ENCODE peak calls at places on chromosomes 3 and 15, in ten cellular contexts. One of them, this sample, is unnamed.

GRCh38 chr3:47421741-47422649 is 41.2 kb downstream of the PTPN23 start:
- DNase-seq in GM20000: peak; percentile 35
- DNase-seq in transverse colon: peak; percentile 53
- DNase-seq in ELR: peak; percentile 49
- DNase-seq in T follicular helper cell: no peak
- DNase-seq in activated T-cell treated with anti-CD3 and anti-CD28 coated beads for 24 hours: no peak
- DNase-seq in skeletal muscle cell: no peak
- DNase-seq in NCI-H510A treated with DMSO at 0.1 percent for 48 hours: no peak
- DNase-seq in RKO: peak; percentile 54
- DNase-seq in NCI-H82: no peak
- DNase-seq in this sample: no peak

GRCh38 chr3:119508172-119508845 is 10.0 kb downstream of the TIMMDC1 start:
- DNase-seq in NCI-H510A treated with DMSO at 0.1 percent for 48 hours: no peak
- DNase-seq in skeletal muscle cell: no peak
- DNase-seq in activated T-cell treated with anti-CD3 and anti-CD28 coated beads for 24 hours: no peak
- DNase-seq in NCI-H82: no peak
- DNase-seq in GM20000: peak; percentile 16
- DNase-seq in T follicular helper cell: no peak
- DNase-seq in transverse colon: no peak
- DNase-seq in ELR: no peak
- DNase-seq in RKO: no peak
- DNase-seq in this sample: no peak

GRCh38 chr3:154137036-154137435 is 15.8 kb downstream of the ARHGEF26 start:
- DNase-seq in NCI-H510A treated with DMSO at 0.1 percent for 48 hours: peak; percentile 9
- DNase-seq in transverse colon: no peak
- DNase-seq in ELR: no peak
- DNase-seq in GM20000: no peak
- DNase-seq in RKO: no peak
- DNase-seq in T follicular helper cell: no peak
- DNase-seq in skeletal muscle cell: no peak
- DNase-seq in NCI-H82: peak; percentile 98
- DNase-seq in activated T-cell treated with anti-CD3 and anti-CD28 coated beads for 24 hours: no peak
- DNase-seq in this sample: no peak

GRCh38 chr3:34305266-34305665 is 506.8 kb downstream of the PDCD6IP start:
- DNase-seq in skeletal muscle cell: no peak
- DNase-seq in NCI-H510A treated with DMSO at 0.1 percent for 48 hours: no peak
- DNase-seq in T follicular helper cell: no peak
- DNase-seq in GM20000: no peak
- DNase-seq in activated T-cell treated with anti-CD3 and anti-CD28 coated beads for 24 hours: no peak
- DNase-seq in transverse colon: no peak
- DNase-seq in RKO: no peak
- DNase-seq in ELR: no peak
- DNase-seq in NCI-H82: no peak
- DNase-seq in this sample: no peak

GRCh38 chr15:69648215-69648614 is 195.6 kb downstream of the RPLP1 start:
- DNase-seq in RKO: no peak
- DNase-seq in T follicular helper cell: no peak
- DNase-seq in NCI-H510A treated with DMSO at 0.1 percent for 48 hours: peak; percentile 64
- DNase-seq in activated T-cell treated with anti-CD3 and anti-CD28 coated beads for 24 hours: no peak
- DNase-seq in ELR: no peak
- DNase-seq in skeletal muscle cell: no peak
- DNase-seq in NCI-H82: peak; percentile 94
- DNase-seq in transverse colon: no peak
- DNase-seq in GM20000: no peak
- DNase-seq in this sample: peak; percentile 31

GRCh38 chr15:93180656-93181055 is 91.6 kb upstream of the RGMA start:
- DNase-seq in GM20000: no peak
- DNase-seq in ELR: no peak
- DNase-seq in RKO: no peak
- DNase-seq in activated T-cell treated with anti-CD3 and anti-CD28 coated beads for 24 hours: no peak
- DNase-seq in NCI-H510A treated with DMSO at 0.1 percent for 48 hours: peak; percentile 26
- DNase-seq in NCI-H82: no peak
- DNase-seq in T follicular helper cell: no peak
- DNase-seq in skeletal muscle cell: no peak
- DNase-seq in transverse colon: no peak
- DNase-seq in this sample: no peak

GRCh38 chr3:41881233-41881821 is 80.6 kb downstream of the ULK4 start:
- DNase-seq in T follicular helper cell: no peak
- DNase-seq in NCI-H82: peak; percentile 19
- DNase-seq in RKO: peak; percentile 56
- DNase-seq in activated T-cell treated with anti-CD3 and anti-CD28 coated beads for 24 hours: peak; percentile 4
- DNase-seq in ELR: peak; percentile 55
- DNase-seq in GM20000: peak; percentile 25
- DNase-seq in skeletal muscle cell: peak; percentile 4
- DNase-seq in NCI-H510A treated with DMSO at 0.1 percent for 48 hours: peak; percentile 43
- DNase-seq in transverse colon: no peak
- DNase-seq in this sample: no peak

GRCh38 chr15:41884458-41884857 is 9.4 kb downstream of the SPTBN5 start:
- DNase-seq in ELR: no peak
- DNase-seq in transverse colon: no peak
- DNase-seq in RKO: no peak
- DNase-seq in NCI-H510A treated with DMSO at 0.1 percent for 48 hours: no peak
- DNase-seq in skeletal muscle cell: no peak
- DNase-seq in GM20000: no peak
- DNase-seq in NCI-H82: no peak
- DNase-seq in activated T-cell treated with anti-CD3 and anti-CD28 coated beads for 24 hours: no peak
- DNase-seq in T follicular helper cell: no peak
- DNase-seq in this sample: no peak

GRCh38 chr15:59260090-59260489 is 53.4 kb downstream of the LDHAL6B start:
- DNase-seq in ELR: no peak
- DNase-seq in transverse colon: peak; percentile 72
- DNase-seq in skeletal muscle cell: no peak
- DNase-seq in activated T-cell treated with anti-CD3 and anti-CD28 coated beads for 24 hours: no peak
- DNase-seq in NCI-H510A treated with DMSO at 0.1 percent for 48 hours: no peak
- DNase-seq in GM20000: no peak
- DNase-seq in T follicular helper cell: no peak
- DNase-seq in RKO: no peak
- DNase-seq in NCI-H82: no peak
- DNase-seq in this sample: no peak

GRCh38 chr15:80549191-80549590 is 145.0 kb downstream of the ARNT2 start:
- DNase-seq in transverse colon: no peak
- DNase-seq in skeletal muscle cell: no peak
- DNase-seq in RKO: no peak
- DNase-seq in NCI-H82: no peak
- DNase-seq in activated T-cell treated with anti-CD3 and anti-CD28 coated beads for 24 hours: no peak
- DNase-seq in NCI-H510A treated with DMSO at 0.1 percent for 48 hours: no peak
- DNase-seq in GM20000: no peak
- DNase-seq in ELR: peak; percentile 88
- DNase-seq in T follicular helper cell: no peak
- DNase-seq in this sample: no peak

GRCh38 chr15:65085207-65085753 is 8.7 kb downstream of the KBTBD13 start:
- DNase-seq in T follicular helper cell: no peak
- DNase-seq in skeletal muscle cell: no peak
- DNase-seq in RKO: no peak
- DNase-seq in activated T-cell treated with anti-CD3 and anti-CD28 coated beads for 24 hours: no peak
- DNase-seq in transverse colon: no peak
- DNase-seq in NCI-H510A treated with DMSO at 0.1 percent for 48 hours: no peak
- DNase-seq in ELR: no peak
- DNase-seq in NCI-H82: no peak
- DNase-seq in GM20000: no peak
- DNase-seq in this sample: no peak

GRCh38 chr15:69338535-69339213 is 40.0 kb downstream of the PAQR5 start:
- DNase-seq in transverse colon: no peak
- DNase-seq in NCI-H510A treated with DMSO at 0.1 percent for 48 hours: no peak
- DNase-seq in RKO: no peak
- DNase-seq in skeletal muscle cell: no peak
- DNase-seq in activated T-cell treated with anti-CD3 and anti-CD28 coated beads for 24 hours: no peak
- DNase-seq in NCI-H82: no peak
- DNase-seq in T follicular helper cell: no peak
- DNase-seq in ELR: peak; percentile 73
- DNase-seq in GM20000: no peak
- DNase-seq in this sample: no peak

GRCh38 chr3:45942051-45942825 is 1.0 kb upstream of the CXCR6 start:
- DNase-seq in RKO: no peak
- DNase-seq in skeletal muscle cell: no peak
- DNase-seq in activated T-cell treated with anti-CD3 and anti-CD28 coated beads for 24 hours: no peak
- DNase-seq in NCI-H510A treated with DMSO at 0.1 percent for 48 hours: no peak
- DNase-seq in ELR: no peak
- DNase-seq in T follicular helper cell: no peak
- DNase-seq in NCI-H82: peak; percentile 73
- DNase-seq in transverse colon: no peak
- DNase-seq in GM20000: no peak
- DNase-seq in this sample: no peak

GRCh38 chr3:39294446-39295183 is 14.8 kb upstream of the CX3CR1 start:
- DNase-seq in GM20000: no peak
- DNase-seq in activated T-cell treated with anti-CD3 and anti-CD28 coated beads for 24 hours: no peak
- DNase-seq in NCI-H82: no peak
- DNase-seq in NCI-H510A treated with DMSO at 0.1 percent for 48 hours: no peak
- DNase-seq in transverse colon: no peak
- DNase-seq in ELR: no peak
- DNase-seq in T follicular helper cell: no peak
- DNase-seq in RKO: no peak
- DNase-seq in skeletal muscle cell: no peak
- DNase-seq in this sample: no peak

GRCh38 chr3:40044487-40044886 is 235.1 kb downstream of the MYRIP start:
- DNase-seq in NCI-H510A treated with DMSO at 0.1 percent for 48 hours: no peak
- DNase-seq in ELR: peak; percentile 89
- DNase-seq in activated T-cell treated with anti-CD3 and anti-CD28 coated beads for 24 hours: no peak
- DNase-seq in transverse colon: no peak
- DNase-seq in RKO: peak; percentile 9
- DNase-seq in skeletal muscle cell: peak; percentile 93
- DNase-seq in NCI-H82: no peak
- DNase-seq in T follicular helper cell: no peak
- DNase-seq in GM20000: no peak
- DNase-seq in this sample: no peak

GRCh38 chr3:38567498-38567897 is 71.4 kb downstream of the EXOG start:
- DNase-seq in RKO: no peak
- DNase-seq in T follicular helper cell: no peak
- DNase-seq in NCI-H82: no peak
- DNase-seq in GM20000: no peak
- DNase-seq in activated T-cell treated with anti-CD3 and anti-CD28 coated beads for 24 hours: no peak
- DNase-seq in NCI-H510A treated with DMSO at 0.1 percent for 48 hours: no peak
- DNase-seq in ELR: no peak
- DNase-seq in transverse colon: no peak
- DNase-seq in skeletal muscle cell: no peak
- DNase-seq in this sample: no peak

GRCh38 chr15:60020736-60021135 is 16.6 kb downstream of the FOXB1 start:
- DNase-seq in activated T-cell treated with anti-CD3 and anti-CD28 coated beads for 24 hours: no peak
- DNase-seq in T follicular helper cell: no peak
- DNase-seq in NCI-H510A treated with DMSO at 0.1 percent for 48 hours: no peak
- DNase-seq in transverse colon: no peak
- DNase-seq in NCI-H82: no peak
- DNase-seq in RKO: no peak
- DNase-seq in GM20000: no peak
- DNase-seq in ELR: peak; percentile 17
- DNase-seq in skeletal muscle cell: no peak
- DNase-seq in this sample: no peak

GRCh38 chr15:101267320-101268104 is 9.8 kb downstream of the SELENOS start:
- DNase-seq in NCI-H82: no peak
- DNase-seq in ELR: peak; percentile 65
- DNase-seq in T follicular helper cell: no peak
- DNase-seq in transverse colon: no peak
- DNase-seq in skeletal muscle cell: peak; percentile 56
- DNase-seq in NCI-H510A treated with DMSO at 0.1 percent for 48 hours: no peak
- DNase-seq in RKO: no peak
- DNase-seq in GM20000: no peak
- DNase-seq in activated T-cell treated with anti-CD3 and anti-CD28 coated beads for 24 hours: no peak
- DNase-seq in this sample: no peak

GRCh38 chr3:71962561-71963240 is 177.8 kb upstream of the PROK2 start:
- DNase-seq in T follicular helper cell: no peak
- DNase-seq in ELR: peak; percentile 31
- DNase-seq in skeletal muscle cell: no peak
- DNase-seq in transverse colon: no peak
- DNase-seq in activated T-cell treated with anti-CD3 and anti-CD28 coated beads for 24 hours: no peak
- DNase-seq in NCI-H510A treated with DMSO at 0.1 percent for 48 hours: no peak
- DNase-seq in GM20000: no peak
- DNase-seq in RKO: peak; percentile 50
- DNase-seq in NCI-H82: no peak
- DNase-seq in this sample: no peak

GRCh38 chr15:49464513-49464912 is 41.5 kb downstream of the FGF7 start:
- DNase-seq in RKO: no peak
- DNase-seq in ELR: no peak
- DNase-seq in GM20000: no peak
- DNase-seq in skeletal muscle cell: no peak
- DNase-seq in NCI-H510A treated with DMSO at 0.1 percent for 48 hours: no peak
- DNase-seq in T follicular helper cell: no peak
- DNase-seq in NCI-H82: no peak
- DNase-seq in transverse colon: no peak
- DNase-seq in activated T-cell treated with anti-CD3 and anti-CD28 coated beads for 24 hours: no peak
- DNase-seq in this sample: no peak